ENCODE peak calls at places on chromosomes 1 and 21, in nine cellular contexts. P is uterus, O is heart right ventricle, N is right lobe of liver, Z is A549, V is prostate gland, H is IMR-90, Y is PC-3, G is esophagus muscularis mucosa. J is an unnamed sample.

GRCh38 chr1:75136158-75136815 is 2.1 kb downstream of the LHX8 start:
- DNase-seq in H (no peak), P (no peak), Z (no peak), O (no peak), Y (no peak), V (no peak), N (no peak), G (no peak), J (no peak)

GRCh38 chr1:27940297-27940696 is 5.5 kb downstream of the SMPDL3B start:
- DNase-seq in O (peak), P (no peak), N (peak), G (no peak), H (no peak), Z (peak), V (no peak), Y (peak), J (no peak)

GRCh38 chr1:245538671-245539070 is 383.9 kb downstream of the KIF26B start:
- DNase-seq in Y (no peak), V (no peak), N (no peak), Z (no peak), P (no peak), G (no peak), H (no peak), O (no peak), J (peak)

GRCh38 chr1:211327341-211327921 is 798 bp downstream of the TRAF5 start:
- DNase-seq in N (no peak), H (peak), V (no peak), Y (peak), P (peak), Z (peak), O (no peak), G (no peak), J (peak)

GRCh38 chr1:101346419-101346818 is 109.6 kb downstream of the S1PR1 start:
- DNase-seq in O (no peak), H (no peak), P (no peak), V (no peak), Z (no peak), G (no peak), Y (no peak), N (no peak), J (no peak)

GRCh38 chr1:1630965-1631792 is 794 bp upstream of the MMP23B start:
- DNase-seq in V (no peak), G (no peak), Y (peak), H (no peak), N (peak), P (no peak), Z (no peak), O (peak), J (no peak)

GRCh38 chr1:228938248-228938891 is 203.1 kb downstream of the RHOU start:
- DNase-seq in P (peak), Z (no peak), O (peak), G (no peak), N (no peak), H (no peak), V (no peak), Y (no peak), J (no peak)

GRCh38 chr1:223217781-223218180 is 74.7 kb upstream of the TLR5 start:
- DNase-seq in Z (no peak), H (no peak), V (no peak), O (no peak), Y (no peak), G (no peak), N (no peak), P (no peak), J (no peak)

GRCh38 chr1:192552619-192553225 is 22.9 kb upstream of the RGS1 start:
- DNase-seq in Y (no peak), O (no peak), N (no peak), G (no peak), P (no peak), H (no peak), V (no peak), Z (no peak), J (no peak)

GRCh38 chr1:114122891-114123621 is 30.6 kb downstream of the SYT6 start:
- DNase-seq in H (peak), P (no peak), Y (peak), N (no peak), G (no peak), O (no peak), V (no peak), Z (peak), J (peak)

GRCh38 chr1:65812065-65812464 is 19.4 kb downstream of the PDE4B start:
- DNase-seq in N (no peak), Z (no peak), O (peak), Y (peak), G (no peak), V (no peak), P (no peak), H (peak), J (peak)

GRCh38 chr1:176976236-176976635 is 188.3 kb downstream of the ASTN1 start:
- DNase-seq in H (no peak), N (no peak), G (no peak), V (no peak), P (no peak), O (no peak), Z (no peak), Y (no peak), J (no peak)

GRCh38 chr1:175373786-175374623 is 181.4 kb upstream of the KIAA0040 start:
- DNase-seq in N (no peak), O (no peak), P (no peak), Y (peak), H (no peak), G (no peak), V (no peak), Z (peak), J (peak)

GRCh38 chr1:152410599-152410998 is 3.5 kb downstream of the CRNN start:
- DNase-seq in P (no peak), G (no peak), N (no peak), O (no peak), Z (no peak), H (peak), V (no peak), Y (no peak), J (no peak)

GRCh38 chr1:69985901-69986439 is 219.4 kb downstream of the LRRC40 start:
- DNase-seq in Y (no peak), H (peak), G (no peak), N (no peak), O (no peak), P (no peak), V (no peak), Z (no peak), J (no peak)

GRCh38 chr1:172821609-172822274 is 162.8 kb downstream of the FASLG start:
- DNase-seq in O (no peak), P (no peak), Z (no peak), V (no peak), H (peak), N (no peak), Y (peak), G (no peak), J (no peak)

GRCh38 chr1:210378721-210379120 is 50.0 kb downstream of the HHAT start:
- DNase-seq in H (peak), N (no peak), O (no peak), G (no peak), Z (no peak), V (no peak), Y (no peak), P (no peak), J (no peak)

GRCh38 chr1:248029770-248030169 is at the start of gene OR2L2:
- DNase-seq in O (no peak), N (no peak), G (no peak), Z (no peak), P (no peak), V (no peak), H (no peak), Y (no peak), J (no peak)

GRCh38 chr1:37016121-37016520 is 18.2 kb downstream of the GRIK3 start:
- DNase-seq in O (no peak), N (no peak), V (no peak), Y (no peak), G (no peak), Z (no peak), H (no peak), P (no peak), J (no peak)

GRCh38 chr1:5424802-5425201 is 567.4 kb downstream of the NPHP4 start:
- DNase-seq in P (no peak), G (no peak), O (no peak), Z (no peak), N (no peak), H (no peak), V (no peak), Y (peak), J (peak)

GRCh38 chr1:39258146-39258924 is 53.8 kb downstream of the MACF1 start:
- DNase-seq in V (peak), Y (peak), O (peak), P (peak), G (peak), H (peak), Z (peak), N (no peak), J (peak)

GRCh38 chr1:210298296-210298695 is 30.4 kb upstream of the HHAT start:
- DNase-seq in Y (no peak), O (no peak), Z (no peak), G (no peak), H (no peak), N (no peak), P (no peak), V (no peak), J (no peak)

GRCh38 chr1:178362784-178363183 is 134.0 kb downstream of the CLEC20A start:
- DNase-seq in Y (no peak), O (no peak), V (no peak), H (peak), P (no peak), G (no peak), Z (no peak), N (no peak), J (no peak)

GRCh38 chr1:15417365-15417934 is 7.8 kb downstream of the EFHD2 start:
- DNase-seq in Y (peak), N (no peak), P (no peak), G (no peak), H (peak), O (no peak), V (no peak), Z (peak), J (peak)

GRCh38 chr1:99385852-99386251 is 121.6 kb downstream of the PLPPR4 start:
- DNase-seq in N (no peak), H (no peak), G (no peak), Z (no peak), Y (no peak), V (no peak), O (no peak), P (no peak), J (no peak)

GRCh38 chr1:22471078-22471477 is 19.4 kb downstream of the ZBTB40 start:
- DNase-seq in H (peak), Y (no peak), N (no peak), O (peak), P (peak), Z (no peak), V (no peak), G (no peak), J (no peak)

GRCh38 chr1:18951416-18951815 is 5.1 kb downstream of the IFFO2 start:
- DNase-seq in H (no peak), N (peak), Y (no peak), O (no peak), Z (no peak), V (no peak), P (no peak), G (no peak), J (no peak)

GRCh38 chr1:226737819-226738420 is 1.2 kb downstream of the ITPKB start:
- DNase-seq in N (peak), P (peak), H (peak), Y (peak), G (peak), O (peak), V (peak), Z (no peak), J (peak)

GRCh38 chr1:233439721-233440120 is 112.2 kb downstream of the MAP3K21 start:
- DNase-seq in H (no peak), Z (no peak), N (no peak), V (no peak), G (no peak), P (no peak), O (no peak), Y (no peak), J (no peak)

GRCh38 chr1:183472488-183473285 is at the start of gene SMG7:
- DNase-seq in H (peak), Z (peak), Y (no peak), G (no peak), N (peak), O (peak), V (peak), P (peak), J (peak)

GRCh38 chr21:31490471-31490870 is 146.4 kb upstream of the TIAM1 start:
- DNase-seq in N (no peak), V (no peak), G (no peak), H (no peak), O (no peak), P (no peak), Z (peak), Y (no peak), J (peak)

GRCh38 chr21:34524671-34525601 is 12.9 kb upstream of the KCNE1 start:
- DNase-seq in G (no peak), O (no peak), N (no peak), H (peak), Y (peak), Z (no peak), V (no peak), P (no peak), J (no peak)

GRCh38 chr21:36059823-36060158 is 535 bp downstream of the SETD4 start:
- DNase-seq in Z (peak), G (no peak), N (peak), V (peak), P (no peak), O (peak), H (no peak), Y (no peak), J (peak)

GRCh38 chr1:173823776-173824314 is 628 bp upstream of the DARS2 start:
- DNase-seq in G (no peak), O (no peak), V (no peak), P (no peak), N (no peak), Z (no peak), H (peak), Y (no peak), J (no peak)

GRCh38 chr1:111565079-111565478 is 54.5 kb upstream of the RAP1A start:
- DNase-seq in G (peak), P (peak), H (peak), N (no peak), V (no peak), Y (peak), O (no peak), Z (no peak), J (no peak)

GRCh38 chr21:39377444-39378050 is 28.7 kb upstream of the HMGN1 start:
- DNase-seq in V (no peak), Z (no peak), G (no peak), P (no peak), N (no peak), H (no peak), O (no peak), Y (peak), J (no peak)

GRCh38 chr1:201111672-201112071 is 554 bp downstream of the CACNA1S start:
- DNase-seq in Y (no peak), P (no peak), G (no peak), N (no peak), O (no peak), V (no peak), H (no peak), Z (no peak), J (no peak)

DNA sequence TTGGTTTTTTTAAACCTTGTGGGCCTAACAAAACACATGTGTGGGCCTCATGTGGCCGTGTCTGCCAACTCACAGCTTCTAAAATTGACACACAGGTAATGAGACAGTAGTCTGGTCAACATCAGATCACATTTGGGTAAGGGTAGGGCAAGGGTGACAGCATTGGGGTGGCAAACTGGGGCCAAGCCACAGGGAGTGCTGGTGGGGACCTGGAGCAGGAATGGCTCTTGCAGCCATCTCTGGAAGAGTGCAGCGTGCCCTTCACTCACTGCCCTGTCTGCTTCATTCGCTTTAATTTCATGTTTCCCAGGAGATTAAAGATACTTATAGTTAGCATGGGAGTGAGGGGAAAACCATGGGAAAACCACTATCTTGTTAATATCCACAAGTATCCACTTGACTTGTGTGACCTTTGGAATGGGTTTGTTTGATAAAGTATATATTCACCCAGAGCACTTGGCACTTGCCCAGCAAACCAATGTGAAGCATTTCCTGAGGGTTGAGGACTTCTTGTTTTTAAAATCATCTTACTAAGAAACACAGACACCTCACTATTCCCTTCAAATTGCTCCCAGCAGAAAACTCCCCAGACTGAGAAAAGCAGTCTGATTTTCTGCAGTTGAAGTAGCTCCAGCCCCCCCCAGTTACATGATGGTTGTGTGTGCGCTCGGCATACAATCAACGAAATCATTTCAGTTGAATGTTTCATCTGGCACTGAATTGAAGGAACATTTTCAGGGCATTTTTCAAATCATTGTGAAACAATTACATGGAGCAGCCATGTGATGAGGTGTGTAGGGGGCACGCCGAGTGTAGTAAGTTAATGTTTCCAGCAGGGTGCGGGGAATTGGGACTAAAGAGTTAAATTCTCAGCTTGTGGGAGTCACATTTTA is 175.7 kb downstream of the VPS13D start:
- DNase-seq in V (no peak), H (peak), Y (no peak), O (no peak), N (no peak), P (peak), G (no peak), Z (no peak), J (no peak)
- TF ChIP-seq CTCF in V (no peak), H (no peak), Y (no peak), O (no peak), N (peak), P (peak), G (peak), Z (no peak), J (no peak)

GRCh38 chr1:109924316-109924715 is 13.7 kb downstream of the CSF1 start:
- DNase-seq in G (no peak), H (no peak), P (no peak), N (no peak), Z (no peak), V (no peak), O (no peak), Y (no peak), J (no peak)

GRCh38 chr1:109926662-109927300 is 16.1 kb downstream of the CSF1 start:
- DNase-seq in P (no peak), G (no peak), O (no peak), Z (no peak), N (no peak), V (no peak), H (peak), Y (peak), J (peak)

GRCh38 chr1:109923946-109924275 is 13.3 kb downstream of the CSF1 start:
- DNase-seq in V (no peak), O (no peak), H (no peak), G (no peak), N (no peak), Z (no peak), Y (no peak), P (no peak), J (no peak)

GRCh38 chr1:109927356-109927755 is 16.7 kb downstream of the CSF1 start:
- DNase-seq in G (no peak), V (no peak), H (no peak), O (no peak), P (no peak), Y (no peak), Z (no peak), N (no peak), J (no peak)

DNA sequence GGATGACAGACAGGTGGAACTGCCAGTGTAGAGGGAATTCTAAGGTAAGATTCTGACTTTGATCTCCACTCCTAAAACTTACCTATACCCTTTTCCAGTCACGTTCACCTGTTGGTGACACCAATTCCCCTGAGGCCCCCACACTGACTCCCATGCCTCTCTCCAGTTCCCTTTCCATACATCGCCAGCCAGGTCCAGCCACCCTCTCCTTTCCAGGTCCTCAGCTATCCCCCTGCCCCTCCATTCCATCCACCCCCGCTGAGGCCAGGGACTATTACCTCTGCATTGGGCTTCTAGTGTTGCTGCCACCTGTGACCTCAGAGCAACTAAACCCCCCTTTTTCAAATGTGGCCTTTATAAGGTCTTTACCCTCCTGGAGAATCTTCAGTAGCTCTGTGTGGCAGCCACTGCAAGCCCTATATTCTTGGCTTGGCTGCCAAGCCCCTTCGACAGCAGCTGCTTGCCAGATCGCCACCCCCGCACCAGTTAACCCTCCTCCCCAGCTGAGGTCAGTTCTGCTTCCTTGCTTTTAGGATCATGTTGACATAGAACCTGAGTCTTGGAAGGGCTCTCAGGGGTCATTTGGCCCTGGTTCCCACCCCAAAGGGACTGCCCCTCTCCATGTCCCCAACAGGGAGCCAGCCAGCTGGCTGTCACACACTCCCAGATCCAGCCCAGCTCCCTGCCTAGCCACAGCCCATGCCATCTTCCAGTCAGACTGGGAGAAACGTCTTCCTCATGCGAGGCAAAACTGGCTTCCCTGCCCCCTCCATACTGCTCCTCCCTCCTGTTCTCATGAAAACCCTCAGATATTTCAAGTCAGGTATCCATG is 14.7 kb downstream of the CSF1 start:
- DNase-seq in O (no peak), H (no peak), N (no peak), V (no peak), Z (no peak), Y (no peak), P (no peak), G (no peak), J (no peak)
- H3K27ac ChIP-seq in O (no peak), H (no peak), N (no peak), V (no peak), Z (peak), Y (no peak), P (peak), G (peak), J (no peak)

GRCh38 chr1:94701796-94702439 is 118.2 kb upstream of the SLC44A3 start:
- DNase-seq in V (no peak), G (no peak), Y (no peak), H (no peak), N (no peak), Z (no peak), O (no peak), P (no peak), J (no peak)
- TF ChIP-seq CTCF in V (no peak), G (no peak), Y (no peak), H (no peak), N (no peak), Z (no peak), O (no peak), P (no peak), J (no peak)

DNA sequence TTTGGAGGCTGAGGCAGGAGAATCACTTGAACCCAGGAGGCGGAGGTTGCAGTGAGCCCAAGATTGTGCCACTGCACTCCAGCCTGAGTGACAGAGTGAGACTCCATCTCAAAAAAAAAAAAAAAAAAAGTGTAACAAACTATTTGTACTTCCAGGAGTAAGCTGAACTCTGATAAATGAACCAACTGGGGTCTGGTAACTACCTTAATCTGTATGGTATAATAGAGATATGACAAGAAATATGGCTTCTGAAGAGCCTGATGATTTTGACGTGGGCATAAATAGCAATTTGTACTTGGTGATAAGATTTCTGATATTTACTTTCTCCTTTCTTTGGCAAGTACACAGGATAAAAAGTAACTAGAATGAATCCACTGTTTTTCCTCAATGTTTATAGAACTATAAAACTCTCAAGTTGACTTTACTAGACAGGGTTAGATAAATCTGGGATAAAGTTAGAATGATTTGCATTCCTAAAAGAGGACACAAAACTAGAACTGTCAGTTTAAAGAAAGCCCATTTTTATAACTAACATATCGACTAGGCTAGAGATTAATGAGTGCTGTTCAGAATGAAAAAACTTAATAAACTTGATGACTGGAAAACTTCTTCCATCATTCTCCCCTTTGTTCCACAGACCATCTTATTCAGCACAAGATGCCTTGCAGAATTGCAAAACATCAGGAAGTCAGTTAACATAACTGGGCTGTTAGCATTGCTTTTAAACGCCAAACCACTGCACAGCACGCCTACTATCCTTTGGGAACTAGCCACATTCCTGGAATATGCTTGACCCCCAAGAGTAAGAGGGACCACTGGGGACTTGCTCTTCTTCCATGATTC is 51.5 kb upstream of the EDARADD start:
- DNase-seq in P (no peak), Z (no peak), V (no peak), H (no peak), Y (no peak), O (no peak), G (no peak), N (no peak), J (no peak)
- H3K27ac ChIP-seq in P (no peak), Z (no peak), V (no peak), H (no peak), Y (no peak), O (no peak), G (no peak), N (no peak), J (no peak)

J was measured in RWPE1.